ENCODE peak calls at places on chromosomes 3 and 15, in ten cellular contexts. One of them, this sample, is unnamed. For H3K4me1, the result is how much of the 10 kb centered on the place peaks cover.

GRCh38 chr3:13543251-13543650 is 5.7 kb upstream of the FBLN2 start:
- DNase-seq in left ventricle myocardium inferior: peak
- DNase-seq in stomach: no peak
- DNase-seq in OCI-LY7: no peak
- DNase-seq in hepatocyte: peak
- DNase-seq in psoas muscle: peak
- DNase-seq in tibial artery: peak
- DNase-seq in CD8-positive, alpha-beta T cell: no peak
- DNase-seq in adrenal gland: no peak
- DNase-seq in lower lobe of right lung: no peak
- DNase-seq in this sample: peak

GRCh38 chr15:92910451-92910850 is 10.3 kb downstream of the CHD2 start:
- DNase-seq in hepatocyte: no peak
- DNase-seq in adrenal gland: no peak
- DNase-seq in stomach: no peak
- DNase-seq in lower lobe of right lung: no peak
- DNase-seq in CD8-positive, alpha-beta T cell: no peak
- DNase-seq in tibial artery: no peak
- DNase-seq in left ventricle myocardium inferior: no peak
- DNase-seq in OCI-LY7: no peak
- DNase-seq in psoas muscle: no peak
- DNase-seq in this sample: no peak

GRCh38 chr15:55552461-55552860 is 35.7 kb downstream of the PYGO1 start:
- DNase-seq in lower lobe of right lung: no peak
- DNase-seq in psoas muscle: no peak
- DNase-seq in adrenal gland: no peak
- DNase-seq in hepatocyte: no peak
- DNase-seq in OCI-LY7: no peak
- DNase-seq in stomach: no peak
- DNase-seq in tibial artery: no peak
- DNase-seq in left ventricle myocardium inferior: no peak
- DNase-seq in CD8-positive, alpha-beta T cell: no peak
- DNase-seq in this sample: no peak

GRCh38 chr3:64627471-64628321 is 60.1 kb downstream of the ADAMTS9 start:
- DNase-seq in adrenal gland: no peak
- DNase-seq in stomach: no peak
- DNase-seq in CD8-positive, alpha-beta T cell: no peak
- DNase-seq in tibial artery: no peak
- DNase-seq in OCI-LY7: no peak
- DNase-seq in hepatocyte: peak
- DNase-seq in lower lobe of right lung: no peak
- DNase-seq in left ventricle myocardium inferior: no peak
- DNase-seq in psoas muscle: no peak
- DNase-seq in this sample: no peak

GRCh38 chr15:68488290-68488689 is 56.3 kb upstream of the ITGA11 start:
- DNase-seq in tibial artery: no peak
- DNase-seq in adrenal gland: no peak
- DNase-seq in lower lobe of right lung: no peak
- DNase-seq in left ventricle myocardium inferior: no peak
- DNase-seq in CD8-positive, alpha-beta T cell: no peak
- DNase-seq in hepatocyte: no peak
- DNase-seq in OCI-LY7: no peak
- DNase-seq in stomach: no peak
- DNase-seq in psoas muscle: no peak
- DNase-seq in this sample: no peak

GRCh38 chr15:52040167-52040900 is 21.3 kb downstream of the MAPK6 start:
- DNase-seq in adrenal gland: peak
- DNase-seq in lower lobe of right lung: no peak
- DNase-seq in tibial artery: no peak
- DNase-seq in psoas muscle: no peak
- DNase-seq in stomach: peak
- DNase-seq in hepatocyte: peak
- DNase-seq in CD8-positive, alpha-beta T cell: no peak
- DNase-seq in OCI-LY7: peak
- DNase-seq in left ventricle myocardium inferior: no peak
- DNase-seq in this sample: no peak

GRCh38 chr15:64949383-64950141 is 37.9 kb downstream of the ANKDD1A start:
- DNase-seq in CD8-positive, alpha-beta T cell: no peak
- DNase-seq in hepatocyte: no peak
- DNase-seq in lower lobe of right lung: no peak
- DNase-seq in stomach: no peak
- DNase-seq in tibial artery: no peak
- DNase-seq in left ventricle myocardium inferior: no peak
- DNase-seq in adrenal gland: no peak
- DNase-seq in OCI-LY7: no peak
- DNase-seq in psoas muscle: no peak
- DNase-seq in this sample: no peak

GRCh38 chr3:9121366-9121765 is 128.1 kb downstream of the SRGAP3 start:
- DNase-seq in hepatocyte: no peak
- DNase-seq in adrenal gland: no peak
- DNase-seq in CD8-positive, alpha-beta T cell: no peak
- DNase-seq in lower lobe of right lung: no peak
- DNase-seq in tibial artery: no peak
- DNase-seq in psoas muscle: no peak
- DNase-seq in left ventricle myocardium inferior: no peak
- DNase-seq in OCI-LY7: no peak
- DNase-seq in stomach: no peak
- DNase-seq in this sample: no peak

GRCh38 chr15:64137226-64137833 is 14.2 kb upstream of the SNX22 start:
- DNase-seq in CD8-positive, alpha-beta T cell: no peak
- DNase-seq in OCI-LY7: peak
- DNase-seq in hepatocyte: no peak
- DNase-seq in psoas muscle: no peak
- DNase-seq in adrenal gland: no peak
- DNase-seq in tibial artery: no peak
- DNase-seq in stomach: no peak
- DNase-seq in left ventricle myocardium inferior: no peak
- DNase-seq in lower lobe of right lung: no peak
- DNase-seq in this sample: no peak

GRCh38 chr3:163939926-163940325 is 1138.4 kb downstream of the SI start:
- DNase-seq in tibial artery: no peak
- DNase-seq in lower lobe of right lung: no peak
- DNase-seq in psoas muscle: no peak
- DNase-seq in CD8-positive, alpha-beta T cell: no peak
- DNase-seq in hepatocyte: no peak
- DNase-seq in left ventricle myocardium inferior: no peak
- DNase-seq in stomach: no peak
- DNase-seq in adrenal gland: no peak
- DNase-seq in OCI-LY7: no peak
- DNase-seq in this sample: no peak

GRCh38 chr3:171429635-171430034 is 30.6 kb downstream of the TNIK start:
- DNase-seq in stomach: no peak
- DNase-seq in left ventricle myocardium inferior: no peak
- DNase-seq in CD8-positive, alpha-beta T cell: no peak
- DNase-seq in lower lobe of right lung: no peak
- DNase-seq in tibial artery: no peak
- DNase-seq in psoas muscle: no peak
- DNase-seq in OCI-LY7: no peak
- DNase-seq in hepatocyte: no peak
- DNase-seq in adrenal gland: no peak
- DNase-seq in this sample: no peak

DNA sequence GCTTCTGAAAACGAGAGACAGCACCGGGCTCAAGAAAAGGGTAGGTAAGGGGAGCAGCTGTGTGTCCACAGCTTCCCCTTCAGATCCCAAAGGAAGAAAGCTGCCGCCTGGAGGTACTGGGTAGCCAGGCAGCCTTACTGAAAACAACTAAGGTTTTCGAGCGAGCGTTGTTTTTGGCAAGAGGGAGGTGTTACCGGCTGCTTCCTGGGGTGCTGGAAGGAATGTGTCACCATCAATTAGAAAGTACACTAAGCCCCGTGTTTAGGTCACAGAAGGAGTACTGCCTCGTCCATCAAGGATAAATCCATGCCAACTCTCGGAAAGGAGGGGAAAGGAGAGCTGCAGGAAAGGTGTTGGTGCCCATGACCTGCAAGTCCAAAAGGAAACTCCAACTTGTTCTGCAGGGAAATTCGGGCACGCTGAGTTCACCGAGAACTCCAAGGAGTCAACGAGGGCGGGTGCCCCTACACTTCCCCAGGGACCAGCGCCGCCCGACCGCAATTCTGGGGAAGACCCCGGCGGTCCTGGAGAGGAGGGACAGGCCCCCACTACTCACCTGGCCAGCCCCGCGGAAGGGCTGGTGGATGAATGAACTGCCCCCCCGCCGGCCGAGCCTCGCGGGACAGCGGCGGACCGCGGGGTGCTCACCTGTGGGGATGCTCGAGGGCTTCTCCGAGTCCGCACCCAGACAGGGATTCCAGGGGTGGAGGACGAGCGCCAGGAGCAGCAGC is 586 bp downstream of the PLOD2 start:
- DNase-seq in tibial artery: peak
- DNase-seq in OCI-LY7: no peak
- DNase-seq in hepatocyte: peak
- DNase-seq in stomach: peak
- DNase-seq in adrenal gland: peak
- DNase-seq in CD8-positive, alpha-beta T cell: no peak
- DNase-seq in left ventricle myocardium inferior: peak
- DNase-seq in lower lobe of right lung: peak
- DNase-seq in psoas muscle: peak
- DNase-seq in this sample: peak
- TF ChIP-seq CTCF in tibial artery: peak
- TF ChIP-seq CTCF in OCI-LY7: no peak
- TF ChIP-seq CTCF in hepatocyte: peak
- TF ChIP-seq CTCF in stomach: peak
- TF ChIP-seq CTCF in adrenal gland: peak
- TF ChIP-seq CTCF in CD8-positive, alpha-beta T cell: no peak
- TF ChIP-seq CTCF in left ventricle myocardium inferior: peak
- TF ChIP-seq CTCF in lower lobe of right lung: peak
- TF ChIP-seq CTCF in psoas muscle: peak
- TF ChIP-seq CTCF in this sample: peak

DNA sequence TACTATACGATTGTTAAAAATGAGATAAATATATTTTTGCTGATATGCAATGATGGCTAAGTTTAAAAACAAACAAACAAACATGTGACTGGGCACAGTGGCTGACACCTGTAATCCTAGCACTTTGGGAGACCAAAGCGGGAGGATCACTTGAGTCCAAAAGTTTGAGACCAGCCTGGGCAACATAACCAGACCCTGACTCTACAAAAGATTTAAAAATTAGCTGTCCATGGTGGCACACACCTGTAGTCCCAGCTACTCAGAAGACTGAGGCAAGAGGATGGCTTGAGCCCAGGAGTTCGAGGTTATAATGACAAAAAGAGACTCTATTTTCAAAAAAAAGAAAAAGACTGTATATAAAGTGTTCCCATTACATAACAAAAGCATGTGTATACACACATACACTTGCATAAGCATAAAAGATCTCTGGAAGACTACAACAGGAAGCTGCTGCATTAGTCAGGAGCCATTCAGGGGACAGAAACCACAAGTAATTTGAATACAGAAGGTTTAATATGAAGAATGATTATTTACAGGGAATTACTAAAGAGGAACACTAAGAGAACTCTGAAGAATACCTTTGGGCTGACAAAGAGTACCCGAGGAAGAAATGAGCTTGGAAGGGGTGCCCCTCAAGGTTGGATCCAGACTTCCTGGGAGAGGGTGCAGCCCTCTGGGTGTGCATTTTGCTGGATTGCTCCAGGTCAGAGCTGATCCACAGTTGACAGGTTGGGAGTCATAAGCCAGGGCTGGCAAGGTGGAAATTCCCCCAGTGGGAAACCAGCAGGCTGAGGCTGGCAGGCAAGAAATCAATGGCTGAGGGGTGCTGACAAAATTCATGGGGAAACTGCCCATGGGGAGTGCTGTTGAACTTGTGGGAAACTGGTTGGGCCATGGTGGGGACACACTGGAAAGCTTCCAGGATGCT is 9.2 kb upstream of the TM4SF18 start:
- DNase-seq in hepatocyte: no peak
- DNase-seq in stomach: no peak
- DNase-seq in psoas muscle: no peak
- DNase-seq in left ventricle myocardium inferior: no peak
- DNase-seq in lower lobe of right lung: no peak
- DNase-seq in adrenal gland: no peak
- DNase-seq in CD8-positive, alpha-beta T cell: no peak
- DNase-seq in tibial artery: no peak
- DNase-seq in OCI-LY7: no peak
- DNase-seq in this sample: no peak
- H3K4me1 ChIP-seq in hepatocyte: under half
- H3K4me1 ChIP-seq in stomach: under half
- H3K4me1 ChIP-seq in psoas muscle: under half
- H3K4me1 ChIP-seq in left ventricle myocardium inferior: under half
- H3K4me1 ChIP-seq in lower lobe of right lung: under half
- H3K4me1 ChIP-seq in adrenal gland: under half
- H3K4me1 ChIP-seq in CD8-positive, alpha-beta T cell: under half
- H3K4me1 ChIP-seq in tibial artery: under half
- H3K4me1 ChIP-seq in OCI-LY7: under half
- H3K4me1 ChIP-seq in this sample: under half

DNA sequence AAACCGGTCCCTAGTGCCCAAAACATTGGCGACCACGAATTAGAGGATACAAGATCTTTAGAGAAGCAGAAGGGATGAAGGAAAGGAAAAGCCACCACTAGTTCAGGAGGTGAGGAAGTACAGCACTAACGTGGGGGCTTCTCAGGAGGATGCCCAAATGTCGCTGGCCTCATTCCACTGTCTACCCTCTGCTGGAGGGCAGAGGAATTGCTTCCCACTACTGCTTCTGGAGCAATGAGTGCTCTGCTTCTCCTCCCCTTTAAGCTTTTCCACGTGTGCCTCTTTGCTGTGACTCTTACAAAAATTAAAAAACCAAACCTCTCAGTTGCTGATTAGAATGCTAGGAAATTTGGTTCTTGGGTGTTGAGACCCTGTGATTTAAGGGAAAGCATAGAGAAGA is 281.3 kb downstream of the CLSTN2 start:
- DNase-seq in hepatocyte: no peak
- DNase-seq in OCI-LY7: peak
- DNase-seq in psoas muscle: no peak
- DNase-seq in tibial artery: no peak
- DNase-seq in stomach: no peak
- DNase-seq in adrenal gland: no peak
- DNase-seq in CD8-positive, alpha-beta T cell: no peak
- DNase-seq in left ventricle myocardium inferior: no peak
- DNase-seq in lower lobe of right lung: no peak
- DNase-seq in this sample: no peak
- TF ChIP-seq CTCF in hepatocyte: no peak
- TF ChIP-seq CTCF in OCI-LY7: peak
- TF ChIP-seq CTCF in psoas muscle: peak
- TF ChIP-seq CTCF in tibial artery: no peak
- TF ChIP-seq CTCF in stomach: no peak
- TF ChIP-seq CTCF in adrenal gland: no peak
- TF ChIP-seq CTCF in CD8-positive, alpha-beta T cell: no peak
- TF ChIP-seq CTCF in left ventricle myocardium inferior: peak
- TF ChIP-seq CTCF in lower lobe of right lung: peak
- TF ChIP-seq CTCF in this sample: no peak

DNA sequence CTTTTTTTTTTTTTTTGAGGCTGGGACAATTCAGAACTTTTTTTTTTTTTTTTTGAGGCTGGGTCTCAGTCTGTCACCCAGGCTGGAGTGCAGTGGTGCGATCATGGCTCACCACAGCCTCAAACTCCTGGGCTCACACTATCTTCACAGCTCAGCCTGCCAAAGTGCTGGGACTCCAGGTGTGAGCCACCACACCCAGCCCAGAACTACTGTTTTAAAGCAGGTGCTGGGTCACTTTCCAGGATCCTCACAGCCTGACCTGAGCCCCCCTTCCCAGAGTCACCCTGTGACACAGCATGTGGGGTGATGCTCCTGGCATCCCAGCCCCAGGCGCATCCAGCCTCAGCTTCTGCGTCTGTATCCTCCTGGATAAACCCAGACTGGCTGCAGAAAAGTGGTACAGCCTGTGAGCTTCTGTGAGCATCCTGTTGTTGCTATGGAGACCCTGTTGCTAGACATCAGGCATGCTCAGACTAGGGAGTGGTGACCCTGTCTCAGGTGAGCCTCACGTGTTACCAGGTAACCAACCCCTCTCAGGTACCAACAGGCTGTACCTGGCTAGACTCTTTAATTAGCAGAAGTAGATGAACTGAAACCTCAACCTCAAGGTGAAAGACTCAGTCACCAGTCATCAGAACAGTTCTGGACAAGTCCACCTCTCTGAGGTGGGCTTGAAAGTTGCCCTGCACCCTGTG is 15.0 kb downstream of the KLF13 start:
- DNase-seq in left ventricle myocardium inferior: no peak
- DNase-seq in OCI-LY7: peak
- DNase-seq in stomach: no peak
- DNase-seq in adrenal gland: no peak
- DNase-seq in psoas muscle: no peak
- DNase-seq in CD8-positive, alpha-beta T cell: no peak
- DNase-seq in lower lobe of right lung: no peak
- DNase-seq in tibial artery: no peak
- DNase-seq in hepatocyte: no peak
- DNase-seq in this sample: no peak
- H3K4me1 ChIP-seq in left ventricle myocardium inferior: half or more
- H3K4me1 ChIP-seq in OCI-LY7: half or more
- H3K4me1 ChIP-seq in stomach: half or more
- H3K4me1 ChIP-seq in adrenal gland: under half
- H3K4me1 ChIP-seq in psoas muscle: half or more
- H3K4me1 ChIP-seq in CD8-positive, alpha-beta T cell: half or more
- H3K4me1 ChIP-seq in lower lobe of right lung: half or more
- H3K4me1 ChIP-seq in tibial artery: half or more
- H3K4me1 ChIP-seq in hepatocyte: under half
- H3K4me1 ChIP-seq in this sample: under half

This sample was measured in uterus.